ENCODE peak calls at places on chromosome 4, in five cellular contexts. V is mammary epithelial cell, K is astrocyte, W is PC-3, F is hepatocyte. B is an unnamed sample. For H3K79me2, the result is how much of the 10 kb centered on the place peaks cover.

GRCh38 chr4:101790521-101791188 is at the start of gene BANK1:
- DNase-seq in V (peak), K (no peak), W (peak), F (peak), B (no peak)

GRCh38 chr4:5824635-5825034 is 68.3 kb downstream of the CRMP1 start:
- DNase-seq in V (peak), K (no peak), W (peak), F (peak), B (no peak)

GRCh38 chr4:77240469-77241066 is 83.6 kb downstream of the CCNG2 start:
- DNase-seq in V (peak), K (peak), W (peak), F (peak), B (peak)

GRCh38 chr4:70874268-70875156 is 27.7 kb upstream of the MOB1B start:
- DNase-seq in V (no peak), K (no peak), W (no peak), F (no peak), B (no peak)

GRCh38 chr4:162497564-162498167 is 333.9 kb upstream of the FSTL5 start:
- DNase-seq in V (peak), K (peak), W (peak), F (peak), B (no peak)

GRCh38 chr4:153589703-153590595 is 94.1 kb upstream of the TLR2 start:
- DNase-seq in V (no peak), K (no peak), W (no peak), F (no peak), B (no peak)

GRCh38 chr4:170259631-170260153 is 169.9 kb upstream of the AADAT start:
- DNase-seq in V (peak), K (peak), W (peak), F (peak), B (peak)

GRCh38 chr4:72031868-72032619 is at the start of gene NPFFR2:
- DNase-seq in V (peak), K (peak), W (no peak), F (peak), B (no peak)

GRCh38 chr4:169117591-169118081 is 107.6 kb upstream of the CBR4 start:
- DNase-seq in V (peak), K (peak), W (no peak), F (no peak), B (no peak)

GRCh38 chr4:128810331-128810870 is 901 bp downstream of the JADE1 start:
- DNase-seq in V (no peak), K (peak), W (peak), F (peak), B (no peak)

GRCh38 chr4:10115657-10116624 is 658 bp downstream of the WDR1 start:
- DNase-seq in V (peak), K (no peak), W (peak), F (peak), B (no peak)

GRCh38 chr4:51906167-51906647 is 63.3 kb downstream of the DCUN1D4 start:
- DNase-seq in V (no peak), K (peak), W (peak), F (peak), B (no peak)

GRCh38 chr4:15007201-15007600 is 4.9 kb downstream of the CPEB2 start:
- DNase-seq in V (no peak), K (no peak), W (no peak), F (no peak), B (no peak)

GRCh38 chr4:20773144-20773997 is 73.1 kb downstream of the PACRGL start:
- DNase-seq in V (peak), K (peak), W (peak), F (peak), B (no peak)

GRCh38 chr4:113683143-113683542 is 78.4 kb downstream of the CAMK2D start:
- DNase-seq in V (peak), K (no peak), W (no peak), F (no peak), B (no peak)

GRCh38 chr4:113682730-113683129 is 78.8 kb downstream of the CAMK2D start:
- DNase-seq in V (peak), K (peak), W (peak), F (no peak), B (no peak)

GRCh38 chr4:113684534-113685091 is 76.9 kb downstream of the CAMK2D start:
- DNase-seq in V (no peak), K (peak), W (peak), F (peak), B (no peak)

GRCh38 chr4:113689394-113689793 is 72.1 kb downstream of the CAMK2D start:
- DNase-seq in V (no peak), K (no peak), W (no peak), F (no peak), B (no peak)

DNA sequence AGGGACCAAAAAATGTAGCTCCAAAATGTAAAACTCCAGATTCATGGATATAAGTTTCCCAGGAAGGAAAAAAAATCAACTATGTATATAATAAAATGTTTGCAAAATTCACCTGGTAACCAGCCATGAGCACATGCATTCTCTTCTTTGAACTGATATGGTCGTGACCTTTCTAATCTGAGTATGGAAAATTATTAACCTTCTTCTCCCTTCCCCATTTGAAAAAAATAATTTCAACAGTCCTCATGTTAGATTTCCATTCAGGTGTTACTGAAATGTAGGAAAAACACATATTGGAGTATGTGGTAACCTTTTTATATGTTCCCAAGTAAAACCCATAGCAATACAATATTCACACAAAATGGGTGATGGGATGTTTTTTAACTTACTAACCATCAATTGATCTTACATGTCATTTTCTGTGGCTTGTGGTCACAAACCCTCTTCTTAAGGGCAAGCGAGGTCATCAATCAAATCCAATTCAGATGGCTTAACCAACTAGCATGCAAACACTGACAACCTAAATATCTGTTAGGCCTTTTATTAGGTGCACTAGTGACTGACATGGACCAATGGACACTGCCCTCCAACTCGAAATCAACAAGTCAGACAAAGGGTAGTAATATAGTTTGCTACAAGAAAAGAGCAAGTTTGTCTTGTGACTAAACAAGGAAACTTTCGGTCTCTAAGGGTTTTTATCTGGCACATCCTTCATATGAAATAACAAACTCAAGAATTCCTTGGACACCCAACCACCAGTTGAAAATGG is 74.4 kb downstream of the CAMK2D start:
- DNase-seq in V (no peak), K (peak), W (no peak), F (no peak), B (no peak)
- H3K79me2 ChIP-seq in V (under half), K (half or more), W (under half), F (half or more), B (under half)

GRCh38 chr4:138614462-138615142 is 372.5 kb upstream of the SLC7A11 start:
- DNase-seq in V (no peak), K (no peak), W (no peak), F (no peak), B (no peak)
- H3K27ac ChIP-seq in V (no peak), K (no peak), W (no peak), F (no peak), B (no peak)

GRCh38 chr4:60502733-60503132 is 697.4 kb upstream of the ADGRL3 start:
- DNase-seq in V (no peak), K (no peak), W (no peak), F (no peak), B (no peak)
- TF ChIP-seq CTCF in V (no peak), K (no peak), W (no peak), F (no peak), B (no peak)

GRCh38 chr4:184466634-184467033 is 7.7 kb downstream of the IRF2 start:
- DNase-seq in V (no peak), K (no peak), W (no peak), F (no peak), B (no peak)
- H3K79me2 ChIP-seq in V (half or more), K (half or more), W (half or more), F (half or more), B (half or more)

DNA sequence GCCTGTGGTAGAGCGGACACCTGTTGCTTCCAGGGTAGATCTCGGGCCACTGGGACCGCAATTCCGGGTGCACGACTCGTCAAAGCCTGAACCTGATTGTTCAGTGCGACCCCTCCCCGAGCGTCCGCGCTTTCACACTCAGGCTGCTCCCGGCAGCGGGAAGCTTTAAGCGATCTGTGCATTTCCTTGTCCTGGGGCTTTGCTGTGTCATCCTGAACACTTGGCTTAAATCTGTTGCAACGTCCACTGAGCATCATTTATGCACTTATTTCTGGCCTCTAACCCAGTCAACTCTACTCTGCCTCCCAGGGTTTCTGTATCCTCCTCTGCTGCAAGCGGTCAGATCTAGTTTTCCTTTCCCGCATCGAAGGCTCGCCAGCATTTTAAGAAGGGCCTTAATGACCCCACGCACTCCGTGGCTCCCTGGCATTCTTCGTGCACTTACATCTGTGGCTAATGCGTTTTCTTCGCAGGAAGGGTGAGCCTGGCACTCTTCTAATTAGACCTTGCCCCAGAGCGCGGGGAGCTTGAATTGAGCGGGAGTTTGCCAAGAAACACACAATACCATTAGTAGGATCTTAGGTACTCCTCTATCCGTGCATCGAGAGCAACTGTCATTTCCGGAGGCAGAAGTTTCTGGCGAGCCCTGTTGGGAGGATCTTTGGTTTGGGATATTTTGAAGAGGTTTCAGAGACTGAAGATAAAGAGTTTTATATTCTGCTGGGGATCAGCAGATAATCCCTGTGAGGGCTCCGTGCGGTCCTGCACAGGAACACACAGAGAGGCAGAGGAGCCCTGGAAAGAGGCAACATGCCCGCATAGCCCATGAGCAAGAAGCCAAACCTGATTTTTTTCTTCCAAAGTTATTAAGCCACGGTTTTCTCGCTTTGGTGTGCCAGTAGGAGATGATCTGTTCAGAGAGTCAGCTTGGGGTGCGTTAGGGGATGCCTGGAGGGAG is 654 bp upstream of the DDIT4L start:
- DNase-seq in V (peak), K (no peak), W (no peak), F (peak), B (no peak)
- H3K27ac ChIP-seq in V (no peak), K (no peak), W (no peak), F (no peak), B (no peak)

DNA sequence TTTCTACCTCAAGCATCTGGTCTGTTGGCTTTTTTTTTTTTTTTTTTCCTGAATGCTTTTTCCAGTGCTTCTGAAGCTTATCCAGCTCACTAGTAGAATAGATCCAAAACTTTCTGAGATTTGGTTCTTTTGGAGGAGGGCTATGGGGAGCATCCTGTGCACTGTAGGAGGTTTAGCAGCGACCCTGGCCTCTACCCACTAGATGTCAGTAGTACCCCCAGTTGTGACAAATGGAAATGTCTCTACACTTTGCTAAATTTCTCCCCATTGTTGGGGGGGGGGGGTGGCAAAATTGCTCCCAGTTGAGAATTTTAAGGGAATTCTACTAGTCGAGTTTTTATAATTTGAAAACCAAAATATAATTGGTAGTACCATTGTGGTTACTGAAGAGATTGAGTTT is 23.0 kb upstream of the PPA2 start:
- DNase-seq in V (no peak), K (no peak), W (peak), F (no peak), B (no peak)
- TF ChIP-seq CTCF in V (peak), K (no peak), W (peak), F (peak), B (peak)

GRCh38 chr4:124710911-124711310 is 1.6 kb downstream of the ANKRD50 start:
- DNase-seq in V (peak), K (no peak), W (no peak), F (peak), B (no peak)

GRCh38 chr4:124705393-124705792 is 7.1 kb downstream of the ANKRD50 start:
- DNase-seq in V (no peak), K (no peak), W (no peak), F (no peak), B (no peak)

GRCh38 chr4:124710253-124710849 is 2.2 kb downstream of the ANKRD50 start:
- DNase-seq in V (peak), K (peak), W (peak), F (no peak), B (no peak)

GRCh38 chr4:124711469-124712416 is 789 bp downstream of the ANKRD50 start:
- DNase-seq in V (peak), K (peak), W (peak), F (peak), B (no peak)

DNA sequence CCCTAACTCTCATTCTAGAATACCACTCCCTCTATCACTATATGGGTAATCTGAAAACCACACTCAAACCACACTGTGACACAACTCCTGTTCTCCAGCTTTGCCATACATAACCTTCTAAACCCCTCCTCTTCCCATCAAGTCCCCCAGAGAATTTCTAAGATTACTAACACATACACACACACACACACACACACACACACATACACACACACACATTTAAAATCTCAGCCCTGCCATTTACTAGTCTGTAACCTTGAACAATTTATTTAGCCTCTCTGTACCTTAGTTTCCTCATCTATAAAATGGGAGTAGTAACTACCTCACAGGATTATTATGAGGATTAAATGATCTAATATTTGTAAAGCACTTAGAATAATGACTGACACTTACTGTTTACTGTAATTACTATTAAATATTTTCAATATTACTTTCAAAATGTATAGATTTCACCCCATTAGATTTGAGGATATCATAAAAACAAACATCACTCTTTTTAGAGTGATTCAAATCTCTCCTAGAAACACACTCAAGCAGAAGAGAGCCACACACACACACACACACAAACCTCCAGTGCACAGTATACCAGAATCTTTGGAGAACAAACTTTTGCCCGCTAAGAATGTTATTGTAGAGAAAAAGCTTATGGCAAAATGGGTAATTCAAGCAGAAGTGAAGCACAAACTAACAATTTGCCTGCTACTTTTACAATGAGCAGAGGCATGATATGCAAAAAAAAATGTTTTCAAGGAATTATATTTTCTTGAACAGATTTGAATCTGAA is 3.8 kb downstream of the ANKRD50 start:
- DNase-seq in V (no peak), K (peak), W (no peak), F (no peak), B (no peak)
- H3K79me2 ChIP-seq in V (half or more), K (half or more), W (half or more), F (half or more), B (half or more)

GRCh38 chr4:154946113-154946512 is 165.0 kb downstream of the RBM46 start:
- DNase-seq in V (no peak), K (no peak), W (no peak), F (no peak), B (no peak)
- H3K27ac ChIP-seq in V (no peak), K (no peak), W (no peak), F (no peak), B (no peak)

DNA sequence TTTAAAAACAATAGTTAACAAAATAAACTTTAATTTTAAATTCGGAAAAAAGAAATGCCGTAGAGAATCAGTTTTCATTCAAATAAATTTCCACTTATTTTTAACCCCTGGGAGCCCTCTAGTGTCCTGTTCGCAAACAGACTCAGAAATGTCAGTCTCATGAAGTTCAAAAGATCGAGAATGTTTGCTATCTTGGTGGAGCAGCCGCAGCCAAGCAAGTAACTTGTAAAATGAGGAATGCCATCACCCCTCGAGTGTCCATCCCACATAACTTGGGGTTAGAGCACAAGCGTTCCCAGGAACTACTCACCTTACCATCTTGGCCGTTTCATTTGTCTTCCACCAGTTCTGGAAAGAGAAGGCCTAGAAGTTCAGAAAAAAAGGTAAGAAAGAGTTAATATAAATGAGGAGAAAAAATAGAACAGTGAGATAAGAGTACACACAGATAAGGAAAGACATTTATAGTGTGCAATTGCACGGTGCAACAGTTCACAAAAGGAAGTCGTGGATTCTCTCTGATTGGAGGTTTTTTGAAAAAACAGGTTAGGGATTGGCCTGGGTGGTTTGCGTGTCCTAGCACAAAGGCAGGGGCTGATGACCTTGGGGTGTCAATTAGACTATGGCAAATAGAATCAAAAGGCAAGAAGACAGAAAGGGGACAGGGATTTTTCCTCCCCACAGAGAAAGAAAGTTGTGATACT is at the start of gene GASK1B:
- DNase-seq in V (peak), K (peak), W (peak), F (peak), B (no peak)
- TF ChIP-seq CTCF in V (peak), K (peak), W (peak), F (peak), B (peak)

GRCh38 chr4:2260336-2261109 is 1.4 kb downstream of the MXD4 start:
- DNase-seq in V (no peak), K (no peak), W (no peak), F (no peak), B (no peak)

GRCh38 chr4:2259541-2260267 is 2.2 kb downstream of the MXD4 start:
- DNase-seq in V (no peak), K (no peak), W (no peak), F (no peak), B (no peak)

GRCh38 chr4:2257361-2258001 is 4.4 kb downstream of the MXD4 start:
- DNase-seq in V (no peak), K (no peak), W (no peak), F (no peak), B (no peak)

GRCh38 chr4:2258091-2259035 is 3.5 kb downstream of the MXD4 start:
- DNase-seq in V (no peak), K (no peak), W (no peak), F (no peak), B (no peak)

GRCh38 chr4:2259036-2259540 is 2.8 kb downstream of the MXD4 start:
- DNase-seq in V (no peak), K (no peak), W (no peak), F (no peak), B (no peak)
- H3K79me2 ChIP-seq in V (under half), K (half or more), W (under half), F (half or more), B (under half)